ENCODE peak calls at places on chromosomes 1 and 21, in six cellular contexts. One of them, this sample, is unnamed.

GRCh38 chr1:153775432-153776311 is 465 bp downstream of the SLC27A3 start:
- DNase-seq in IMR-90: peak; percentile 50
- DNase-seq in H9: peak; percentile 95
- DNase-seq in H1: peak; percentile 92
- DNase-seq in mesenchymal stem cell: peak; percentile 68
- DNase-seq in trophoblast cell: peak; percentile 69
- DNase-seq in this sample: peak; percentile 59

GRCh38 chr1:45016767-45017166 is 4.7 kb downstream of the UROD start:
- DNase-seq in IMR-90: no peak
- DNase-seq in H9: no peak
- DNase-seq in H1: no peak
- DNase-seq in mesenchymal stem cell: no peak
- DNase-seq in trophoblast cell: no peak
- DNase-seq in this sample: no peak

GRCh38 chr1:63269571-63269970 is 52.8 kb upstream of the FOXD3 start:
- DNase-seq in IMR-90: no peak
- DNase-seq in H9: no peak
- DNase-seq in H1: no peak
- DNase-seq in mesenchymal stem cell: no peak
- DNase-seq in trophoblast cell: no peak
- DNase-seq in this sample: no peak

GRCh38 chr1:70896224-70896623 is 151.4 kb downstream of the PTGER3 start:
- DNase-seq in IMR-90: no peak
- DNase-seq in H9: no peak
- DNase-seq in H1: no peak
- DNase-seq in mesenchymal stem cell: no peak
- DNase-seq in trophoblast cell: no peak
- DNase-seq in this sample: no peak

GRCh38 chr1:239418683-239419082 is 32.3 kb downstream of the CHRM3 start:
- DNase-seq in IMR-90: no peak
- DNase-seq in H9: no peak
- DNase-seq in H1: no peak
- DNase-seq in mesenchymal stem cell: no peak
- DNase-seq in trophoblast cell: no peak
- DNase-seq in this sample: no peak

GRCh38 chr1:85581138-85581801 is 709 bp downstream of the CCN1 start:
- DNase-seq in IMR-90: peak; percentile 69
- DNase-seq in H9: peak; percentile 79
- DNase-seq in H1: peak; percentile 82
- DNase-seq in mesenchymal stem cell: peak; percentile 74
- DNase-seq in trophoblast cell: peak; percentile 48
- DNase-seq in this sample: peak; percentile 65

GRCh38 chr21:42513985-42514882 is 582 bp downstream of the SLC37A1 start:
- DNase-seq in IMR-90: no peak
- DNase-seq in H9: peak; percentile 81
- DNase-seq in H1: peak; percentile 80
- DNase-seq in mesenchymal stem cell: peak; percentile 58
- DNase-seq in trophoblast cell: peak; percentile 80
- DNase-seq in this sample: no peak

GRCh38 chr1:163013826-163014600 is 55.1 kb upstream of the RGS4 start:
- DNase-seq in IMR-90: no peak
- DNase-seq in H9: no peak
- DNase-seq in H1: no peak
- DNase-seq in mesenchymal stem cell: no peak
- DNase-seq in trophoblast cell: no peak
- DNase-seq in this sample: no peak

GRCh38 chr1:42319871-42320484 is 15.1 kb downstream of the FOXJ3 start:
- DNase-seq in IMR-90: no peak
- DNase-seq in H9: no peak
- DNase-seq in H1: no peak
- DNase-seq in mesenchymal stem cell: peak; percentile 36
- DNase-seq in trophoblast cell: no peak
- DNase-seq in this sample: no peak

GRCh38 chr1:60068393-60069045 is 5.1 kb downstream of the C1orf87 start:
- DNase-seq in IMR-90: no peak
- DNase-seq in H9: no peak
- DNase-seq in H1: no peak
- DNase-seq in mesenchymal stem cell: no peak
- DNase-seq in trophoblast cell: no peak
- DNase-seq in this sample: no peak

GRCh38 chr1:1540015-1540816 is at the start of gene TMEM240:
- DNase-seq in IMR-90: peak; percentile 69
- DNase-seq in H9: peak; percentile 86
- DNase-seq in H1: peak; percentile 90
- DNase-seq in mesenchymal stem cell: peak; percentile 81
- DNase-seq in trophoblast cell: no peak
- DNase-seq in this sample: peak; percentile 71

DNA sequence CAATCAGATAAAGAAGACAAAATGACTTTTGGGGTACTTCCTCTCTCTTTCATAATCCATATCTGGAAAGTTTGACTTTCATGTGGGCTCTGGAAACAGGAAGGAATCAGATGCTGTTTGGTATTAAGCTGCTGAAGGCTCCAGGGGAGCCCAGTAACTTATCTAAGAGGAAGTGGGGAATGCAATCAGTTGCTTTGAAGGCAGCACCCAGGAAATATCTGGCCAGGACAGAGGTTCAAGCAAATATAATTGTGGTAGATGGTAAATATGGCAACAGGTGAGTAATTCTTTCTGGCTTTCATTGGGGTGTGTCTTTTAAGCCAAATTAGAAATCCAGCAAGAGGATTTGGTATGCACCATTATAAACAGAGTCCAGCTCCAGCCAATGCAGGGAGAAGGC is 44.4 kb downstream of the COLGALT2 start:
- DNase-seq in IMR-90: no peak
- DNase-seq in H9: no peak
- DNase-seq in H1: no peak
- DNase-seq in mesenchymal stem cell: no peak
- DNase-seq in trophoblast cell: no peak
- DNase-seq in this sample: no peak
- H4K8ac ChIP-seq in IMR-90: no peak overlapping the region
- H4K8ac ChIP-seq in H9: no peak overlapping the region
- H4K8ac ChIP-seq in H1: no peak overlapping the region
- H4K8ac ChIP-seq in mesenchymal stem cell: no peak overlapping the region
- H4K8ac ChIP-seq in trophoblast cell: no peak overlapping the region
- H4K8ac ChIP-seq in this sample: no peak overlapping the region

DNA sequence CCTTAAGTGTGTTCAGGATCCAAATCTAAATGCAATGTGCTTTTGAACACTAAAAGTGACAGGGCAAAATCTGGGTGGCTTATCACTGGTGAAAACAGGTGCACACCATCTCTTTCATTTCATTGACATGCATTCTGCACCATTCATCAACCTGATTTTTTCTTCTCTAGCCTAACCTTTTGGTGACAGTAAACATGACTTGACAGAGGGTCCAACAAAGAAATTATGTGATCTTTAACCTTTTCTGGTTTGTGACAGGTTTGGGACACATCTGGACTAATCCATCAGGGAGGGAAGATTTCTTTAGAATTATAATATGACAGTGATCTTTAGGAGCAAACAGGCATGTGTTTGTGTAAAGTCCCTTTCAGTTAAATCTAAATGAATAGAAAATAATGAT is 201.6 kb upstream of the NEGR1 start:
- DNase-seq in IMR-90: no peak
- DNase-seq in H9: no peak
- DNase-seq in H1: no peak
- DNase-seq in mesenchymal stem cell: no peak
- DNase-seq in trophoblast cell: no peak
- DNase-seq in this sample: no peak
- H4K91ac ChIP-seq in IMR-90: no peak overlapping the region
- H4K91ac ChIP-seq in H9: no peak overlapping the region
- H4K91ac ChIP-seq in H1: no peak overlapping the region
- H4K91ac ChIP-seq in mesenchymal stem cell: no peak overlapping the region
- H4K91ac ChIP-seq in trophoblast cell: no peak overlapping the region
- H4K91ac ChIP-seq in this sample: no peak overlapping the region

DNA sequence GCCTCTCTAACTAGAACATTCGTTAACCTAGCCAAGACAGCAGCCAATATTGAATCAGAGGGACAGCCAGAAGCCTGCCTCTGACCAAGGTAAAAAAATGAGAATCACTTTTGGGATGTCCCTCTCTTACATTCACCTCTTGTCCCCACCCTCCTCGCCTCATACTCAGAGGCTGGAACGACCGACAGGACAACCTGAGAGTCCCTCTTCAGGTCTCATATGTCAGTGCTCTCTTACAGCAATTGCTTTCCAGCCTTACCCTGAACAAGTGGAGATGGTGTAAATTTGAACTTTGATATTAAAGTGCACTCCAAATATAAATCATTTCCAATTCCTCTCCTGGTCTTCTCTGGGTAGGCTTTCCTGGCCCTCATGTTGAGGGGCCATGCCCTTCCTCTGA is 327.5 kb downstream of the KCTD3 start:
- DNase-seq in IMR-90: no peak
- DNase-seq in H9: no peak
- DNase-seq in H1: no peak
- DNase-seq in mesenchymal stem cell: no peak
- DNase-seq in trophoblast cell: no peak
- DNase-seq in this sample: no peak
- H4K8ac ChIP-seq in IMR-90: no peak overlapping the region
- H4K8ac ChIP-seq in H9: no peak overlapping the region
- H4K8ac ChIP-seq in H1: no peak overlapping the region
- H4K8ac ChIP-seq in mesenchymal stem cell: no peak overlapping the region
- H4K8ac ChIP-seq in trophoblast cell: no peak overlapping the region
- H4K8ac ChIP-seq in this sample: no peak overlapping the region

DNA sequence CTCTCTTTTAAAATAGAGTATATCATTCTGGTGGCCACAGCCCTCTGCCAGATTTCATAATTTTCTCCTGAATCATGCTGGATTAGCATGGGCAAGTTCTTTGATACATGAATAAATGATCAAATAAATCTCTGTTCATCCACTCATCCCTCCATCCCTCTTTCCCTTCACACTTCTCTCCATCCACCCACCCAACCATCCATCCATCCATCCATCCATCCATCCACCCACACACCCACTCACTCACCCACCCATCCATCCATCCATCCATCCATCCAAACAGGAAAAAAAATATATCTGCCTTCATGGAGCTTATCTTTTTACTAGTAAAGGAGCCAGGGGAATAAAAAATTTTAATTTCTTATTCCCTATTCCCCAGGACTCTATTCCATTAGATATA is 49.3 kb downstream of the URB2 start:
- DNase-seq in IMR-90: no peak
- DNase-seq in H9: no peak
- DNase-seq in H1: no peak
- DNase-seq in mesenchymal stem cell: no peak
- DNase-seq in trophoblast cell: no peak
- DNase-seq in this sample: no peak
- H4K91ac ChIP-seq in IMR-90: no peak overlapping the region
- H4K91ac ChIP-seq in H9: no peak overlapping the region
- H4K91ac ChIP-seq in H1: no peak overlapping the region
- H4K91ac ChIP-seq in mesenchymal stem cell: no peak overlapping the region
- H4K91ac ChIP-seq in trophoblast cell: no peak overlapping the region
- H4K91ac ChIP-seq in this sample: no peak overlapping the region

DNA sequence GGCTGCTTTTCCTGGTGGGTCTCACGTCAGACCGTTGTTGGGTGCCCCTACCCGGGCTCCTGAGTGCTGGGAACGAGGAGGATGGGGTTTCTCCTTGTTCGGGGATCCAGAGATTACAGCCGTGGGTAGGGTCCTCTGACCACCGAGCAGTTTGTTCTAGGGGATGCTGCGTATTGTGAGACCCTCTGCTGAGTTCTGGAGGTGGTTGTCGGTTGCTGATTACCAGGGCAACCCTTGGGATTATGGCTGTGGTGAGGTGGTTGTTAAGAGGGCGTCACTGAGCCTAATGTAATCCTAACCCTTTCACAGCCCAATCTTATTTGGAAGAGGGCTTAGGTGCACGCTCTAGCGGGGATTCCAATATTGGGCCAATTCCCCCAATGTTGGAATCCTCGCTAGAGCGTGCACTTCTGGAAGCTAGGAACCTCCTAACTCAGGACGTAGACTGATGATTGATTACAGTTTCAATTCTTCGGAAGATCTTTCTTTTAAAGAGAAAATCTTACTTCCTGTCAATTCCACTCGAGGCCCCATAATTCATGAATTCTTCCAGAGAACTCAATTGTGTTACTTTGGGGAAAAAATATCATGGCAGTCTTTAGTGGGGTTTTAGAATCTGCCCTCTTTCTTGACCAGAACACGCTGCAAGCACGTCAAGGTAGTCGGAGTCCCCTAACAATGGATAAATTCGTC is 483 bp downstream of the TCEANC2 start:
- DNase-seq in IMR-90: peak; percentile 10
- DNase-seq in H9: no peak
- DNase-seq in H1: no peak
- DNase-seq in mesenchymal stem cell: no peak
- DNase-seq in trophoblast cell: peak; percentile 1
- DNase-seq in this sample: no peak
- H4K8ac ChIP-seq in IMR-90: peak overlapping the region; percentile 65
- H4K8ac ChIP-seq in H9: no peak overlapping the region
- H4K8ac ChIP-seq in H1: peak overlapping the region; percentile 91
- H4K8ac ChIP-seq in mesenchymal stem cell: peak overlapping the region; percentile 24
- H4K8ac ChIP-seq in trophoblast cell: peak overlapping the region; percentile 69
- H4K8ac ChIP-seq in this sample: no peak overlapping the region

DNA sequence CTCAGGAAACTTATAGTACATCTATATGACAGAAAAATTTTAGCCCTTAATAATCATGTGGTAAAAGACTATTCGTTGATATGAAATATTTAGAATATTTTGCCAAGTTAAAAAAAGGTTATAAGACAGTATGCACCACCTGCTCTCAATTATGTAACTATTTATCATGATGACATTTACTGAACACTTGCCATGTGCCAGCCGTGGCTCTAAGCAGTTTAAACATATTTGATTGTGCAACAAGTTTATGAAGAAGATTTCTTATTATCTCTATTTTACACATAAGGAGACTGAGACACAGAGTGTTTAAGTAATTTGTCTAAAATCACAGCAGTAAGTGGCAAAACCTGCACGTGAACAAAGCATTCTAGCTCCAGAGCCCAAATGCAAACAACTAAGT is 199.3 kb upstream of the JUN start:
- DNase-seq in IMR-90: peak; percentile 4
- DNase-seq in H9: no peak
- DNase-seq in H1: no peak
- DNase-seq in mesenchymal stem cell: no peak
- DNase-seq in trophoblast cell: no peak
- DNase-seq in this sample: no peak
- H4K91ac ChIP-seq in IMR-90: no peak overlapping the region
- H4K91ac ChIP-seq in H9: no peak overlapping the region
- H4K91ac ChIP-seq in H1: no peak overlapping the region
- H4K91ac ChIP-seq in mesenchymal stem cell: no peak overlapping the region
- H4K91ac ChIP-seq in trophoblast cell: no peak overlapping the region
- H4K91ac ChIP-seq in this sample: no peak overlapping the region

DNA sequence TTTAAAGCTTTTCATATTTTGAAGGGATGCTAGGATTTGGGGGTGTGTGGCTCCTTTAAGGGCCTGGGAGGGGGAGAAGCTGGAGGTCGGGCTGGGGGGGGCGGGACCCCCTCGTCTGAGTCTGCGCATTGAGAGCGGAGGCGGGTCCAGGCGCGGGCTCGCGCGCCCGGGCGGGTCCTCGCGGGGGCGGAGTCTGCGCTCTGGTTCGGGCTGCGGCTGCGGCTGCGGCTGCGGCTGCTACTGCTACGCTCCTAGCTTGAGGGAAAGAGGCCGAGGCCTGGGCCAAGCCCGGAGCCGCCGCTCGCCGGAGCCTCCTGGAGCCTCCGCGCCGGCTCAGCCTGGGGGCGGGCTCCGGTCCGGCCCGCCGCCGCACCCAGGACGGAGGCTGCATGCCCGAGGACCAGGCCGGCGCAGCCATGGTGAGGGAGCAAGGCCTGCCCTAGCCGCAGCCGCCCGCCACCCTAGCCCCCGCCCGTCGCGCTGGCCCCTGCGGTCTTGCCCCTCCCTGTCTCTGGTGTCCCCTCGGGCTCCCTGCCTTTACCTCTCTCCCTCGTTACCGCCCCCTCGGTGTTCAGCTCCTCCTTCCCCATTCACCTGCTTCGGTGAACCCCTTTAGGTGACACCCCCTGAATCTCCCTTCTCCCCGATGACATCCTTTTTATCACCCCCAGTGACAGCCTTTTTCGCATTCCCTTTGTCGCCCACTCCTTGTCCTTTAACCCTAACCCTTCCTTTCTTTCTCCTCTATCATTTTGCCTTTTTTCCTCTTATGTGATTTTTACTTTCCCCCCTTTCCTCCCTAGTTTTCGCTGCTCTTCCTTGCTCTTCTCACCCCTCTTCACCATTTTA is at the start of gene ZYG11B:
- DNase-seq in IMR-90: peak; percentile 76
- DNase-seq in H9: peak; percentile 91
- DNase-seq in H1: peak; percentile 92
- DNase-seq in mesenchymal stem cell: peak; percentile 83
- DNase-seq in trophoblast cell: peak; percentile 81
- DNase-seq in this sample: peak; percentile 85
- H4K8ac ChIP-seq in IMR-90: peak within 1 kb of the TSS; percentile 52
- H4K8ac ChIP-seq in H9: no peak within 1 kb of the TSS
- H4K8ac ChIP-seq in H1: no peak within 1 kb of the TSS
- H4K8ac ChIP-seq in mesenchymal stem cell: peak within 1 kb of the TSS; percentile 55
- H4K8ac ChIP-seq in trophoblast cell: peak within 1 kb of the TSS; percentile 83
- H4K8ac ChIP-seq in this sample: no peak within 1 kb of the TSS